ENCODE peak calls at places on chromosomes 6 and 20, in ten cellular contexts. W, Y, K, E, V, G, U, H, C and I are unnamed samples.

GRCh38 chr6:159716247-159717086 is 10.8 kb upstream of the WTAP start:
- DNase-seq in E (no peak), Y (peak), W (no peak), U (peak), C (no peak), V (peak), K (no peak), H (no peak), G (peak), I (peak)

GRCh38 chr6:20705741-20706140 is 171.5 kb downstream of the CDKAL1 start:
- DNase-seq in V (no peak), Y (no peak), C (no peak), E (no peak), G (no peak), W (no peak), U (no peak), K (no peak), H (no peak), I (no peak)

GRCh38 chr6:140051521-140052455 is 677.3 kb upstream of the CITED2 start:
- DNase-seq in W (no peak), K (no peak), E (no peak), H (no peak), C (no peak), G (peak), Y (no peak), U (peak), V (peak), I (peak)

GRCh38 chr20:57659131-57659788 is 39.0 kb upstream of the ZBP1 start:
- DNase-seq in Y (peak), E (peak), G (no peak), H (no peak), C (no peak), V (no peak), K (no peak), U (no peak), W (no peak), I (no peak)

GRCh38 chr20:21028921-21029320 is 77.2 kb downstream of the LINC00237 start:
- DNase-seq in K (no peak), G (no peak), Y (no peak), E (no peak), H (no peak), C (no peak), U (no peak), V (no peak), W (no peak), I (no peak)

GRCh38 chr6:148682990-148683389 is 63.8 kb upstream of the UST start:
- DNase-seq in C (no peak), K (no peak), Y (no peak), E (no peak), U (no peak), V (no peak), H (no peak), W (no peak), G (no peak), I (no peak)

GRCh38 chr6:14520536-14520935 is 403.0 kb downstream of the CD83 start:
- DNase-seq in V (peak), G (no peak), H (no peak), K (no peak), W (no peak), E (no peak), C (no peak), Y (no peak), U (no peak), I (no peak)

GRCh38 chr6:44042261-44043035 is 84.8 kb downstream of the MRPL14 start:
- DNase-seq in H (no peak), E (no peak), U (no peak), C (no peak), Y (no peak), K (no peak), W (no peak), V (no peak), G (no peak), I (no peak)

GRCh38 chr20:15582146-15582776 is 991.0 kb downstream of the KIF16B start:
- DNase-seq in V (peak), G (no peak), E (no peak), C (no peak), W (no peak), U (no peak), H (no peak), K (no peak), Y (no peak), I (no peak)

GRCh38 chr6:3209114-3210023 is 18.1 kb downstream of the TUBB2B start:
- DNase-seq in K (no peak), W (peak), C (no peak), E (peak), H (no peak), U (peak), Y (peak), G (peak), V (peak), I (peak)

GRCh38 chr20:1987826-1988225 is 6.0 kb downstream of the PDYN start:
- DNase-seq in K (no peak), W (no peak), H (no peak), U (peak), Y (no peak), E (no peak), C (no peak), G (peak), V (peak), I (no peak)

GRCh38 chr6:30076333-30076732 is 764 bp upstream of the RNF39 start:
- DNase-seq in E (no peak), C (no peak), G (no peak), H (no peak), Y (no peak), W (no peak), K (no peak), V (peak), U (no peak), I (no peak)

GRCh38 chr6:10140121-10140520 is 274.8 kb downstream of the TFAP2A start:
- DNase-seq in G (no peak), H (no peak), U (no peak), W (no peak), E (no peak), C (no peak), V (no peak), K (no peak), Y (no peak), I (no peak)

GRCh38 chr6:30799210-30799609 is 54.9 kb upstream of the IER3 start:
- DNase-seq in Y (no peak), W (no peak), H (no peak), K (no peak), U (no peak), C (no peak), G (no peak), V (no peak), E (no peak), I (no peak)

GRCh38 chr6:119361209-119361608 is 11.6 kb upstream of the MAN1A1 start:
- DNase-seq in K (no peak), U (no peak), Y (no peak), W (no peak), E (no peak), G (no peak), C (no peak), H (no peak), V (no peak), I (no peak)

GRCh38 chr6:79706527-79706926 is 75.4 kb downstream of the SH3BGRL2 start:
- DNase-seq in Y (no peak), G (no peak), E (no peak), C (no peak), V (no peak), K (no peak), W (no peak), U (no peak), H (no peak), I (no peak)

GRCh38 chr6:40626886-40627285 is 39.7 kb upstream of the LRFN2 start:
- DNase-seq in E (no peak), K (no peak), V (no peak), H (no peak), Y (no peak), G (no peak), W (no peak), C (no peak), U (no peak), I (no peak)

GRCh38 chr6:106572875-106573575 is 56.3 kb downstream of the RTN4IP1 start:
- DNase-seq in U (no peak), H (no peak), C (no peak), K (no peak), G (no peak), E (no peak), Y (no peak), W (no peak), V (no peak), I (peak)

GRCh38 chr6:121663292-121663691 is 227.8 kb downstream of the GJA1 start:
- DNase-seq in C (no peak), W (no peak), G (no peak), K (no peak), H (no peak), Y (no peak), E (no peak), U (no peak), V (no peak), I (no peak)

GRCh38 chr6:14036911-14037310 is 80.7 kb upstream of the CD83 start:
- DNase-seq in H (no peak), E (no peak), C (no peak), Y (no peak), V (no peak), W (no peak), U (no peak), G (no peak), K (no peak), I (no peak)

GRCh38 chr6:148840256-148840655 is 93.4 kb downstream of the UST start:
- DNase-seq in G (peak), W (no peak), V (peak), C (no peak), U (no peak), Y (no peak), H (no peak), E (no peak), K (no peak), I (no peak)

GRCh38 chr20:46375771-46376170 is 30.6 kb downstream of the ELMO2 start:
- DNase-seq in E (no peak), C (no peak), U (peak), K (no peak), V (peak), G (peak), W (no peak), Y (no peak), H (no peak), I (no peak)

GRCh38 chr6:14796974-14797762 is 448.7 kb upstream of the JARID2 start:
- DNase-seq in W (no peak), K (no peak), C (no peak), V (no peak), E (no peak), G (no peak), Y (no peak), U (peak), H (no peak), I (peak)

GRCh38 chr6:117463762-117464665 is 18.5 kb upstream of the DCBLD1 start:
- DNase-seq in Y (no peak), W (no peak), E (no peak), H (no peak), K (no peak), G (peak), U (peak), V (peak), C (no peak), I (peak)

GRCh38 chr20:821083-822065 is 12.1 kb upstream of the FAM110A start:
- DNase-seq in E (no peak), V (no peak), C (no peak), G (no peak), U (no peak), H (no peak), W (no peak), K (no peak), Y (no peak), I (no peak)

GRCh38 chr6:149445095-149445466 is 39.7 kb downstream of the ZC3H12D start:
- DNase-seq in K (no peak), C (no peak), U (no peak), W (no peak), E (no peak), H (no peak), G (no peak), V (no peak), Y (no peak), I (no peak)

GRCh38 chr20:31607640-31608255 is 2.7 kb downstream of the ID1 start:
- DNase-seq in G (no peak), E (no peak), U (no peak), W (no peak), V (peak), H (no peak), C (no peak), Y (no peak), K (no peak), I (no peak)

GRCh38 chr6:88780714-88781389 is 182.6 kb downstream of the RNGTT start:
- DNase-seq in V (peak), U (peak), E (no peak), G (peak), K (no peak), C (peak), Y (peak), H (peak), W (peak), I (peak)

GRCh38 chr6:119326291-119327005 is 23.1 kb downstream of the MAN1A1 start:
- DNase-seq in Y (no peak), U (no peak), E (no peak), V (no peak), C (no peak), W (no peak), G (no peak), K (no peak), H (no peak), I (no peak)

GRCh38 chr6:35140991-35141720 is at the start of gene TCP11:
- DNase-seq in E (peak), K (peak), Y (no peak), U (no peak), G (no peak), V (no peak), H (no peak), W (peak), C (peak), I (no peak)

GRCh38 chr6:6875818-6876470 is 231.8 kb upstream of the RREB1 start:
- DNase-seq in C (no peak), U (peak), E (no peak), H (no peak), K (no peak), Y (no peak), G (peak), V (peak), W (no peak), I (peak)

GRCh38 chr6:32195902-32196681 is 3.6 kb upstream of the GPSM3 start:
- DNase-seq in W (peak), C (no peak), V (peak), Y (peak), G (peak), E (peak), U (peak), K (peak), H (no peak), I (peak)

GRCh38 chr6:145865175-145865574 is 50.6 kb upstream of the FBXO30 start:
- DNase-seq in C (peak), W (no peak), G (peak), Y (no peak), K (no peak), V (no peak), E (no peak), H (no peak), U (no peak), I (no peak)